ENCODE peak calls at places on chromosomes 12 and 14, in four cellular contexts. H is heart left ventricle; R is activated CD4-positive, alpha-beta T cell treated with anti-CD3 and anti-CD28 coated beads, Interleukin-2, amount 50 U/mL, for 4 hours; J is SW480. I is an unnamed sample.

GRCh38 chr12:122481861-122482260 is 18.9 kb downstream of the ZCCHC8 start:
- DNase-seq in H (no peak), R (no peak), J (no peak), I (no peak)

GRCh38 chr14:19878029-19878642 is 3.2 kb downstream of the OR4K2 start:
- DNase-seq in H (no peak), R (no peak), J (peak), I (no peak)

GRCh38 chr12:6902448-6902847 is 2.2 kb upstream of the LRRC23 start:
- DNase-seq in H (no peak), R (no peak), J (no peak), I (no peak)

GRCh38 chr14:24089890-24090289 is 4.2 kb upstream of the PCK2 start:
- DNase-seq in H (peak), R (no peak), J (no peak), I (no peak)

GRCh38 chr12:106924458-106924857 is 31.2 kb upstream of the TMEM263 start:
- DNase-seq in H (no peak), R (no peak), J (no peak), I (no peak)

GRCh38 chr14:99300190-99300589 is 28.2 kb upstream of the BCL11B start:
- DNase-seq in H (no peak), R (no peak), J (no peak), I (no peak)

GRCh38 chr14:91755560-91755959 is 23.7 kb upstream of the CATSPERB start:
- DNase-seq in H (no peak), R (no peak), J (peak), I (no peak)

GRCh38 chr12:121170581-121171260 is 38.0 kb downstream of the P2RX7 start:
- DNase-seq in H (no peak), R (no peak), J (no peak), I (no peak)

GRCh38 chr14:73727181-73727580 is 13.0 kb upstream of the PNMA1 start:
- DNase-seq in H (no peak), R (no peak), J (no peak), I (no peak)

GRCh38 chr14:54200726-54201125 is 196.1 kb upstream of the CDKN3 start:
- DNase-seq in H (no peak), R (no peak), J (no peak), I (no peak)

GRCh38 chr14:77707355-77707723 is 484 bp downstream of the ALKBH1 start:
- DNase-seq in H (no peak), R (no peak), J (peak), I (no peak)

GRCh38 chr14:101980700-101981099 is 16.3 kb downstream of the DYNC1H1 start:
- DNase-seq in H (no peak), R (no peak), J (peak), I (no peak)

GRCh38 chr12:3251691-3252090 is 174.5 kb downstream of the TSPAN9 start:
- DNase-seq in H (peak), R (no peak), J (no peak), I (peak)

GRCh38 chr12:13000935-13001724 is 1.1 kb upstream of the HEBP1 start:
- DNase-seq in H (peak), R (peak), J (peak), I (peak)

I was measured in left ventricle myocardium inferior.